ENCODE peak calls at places on chromosome 15, in nine cellular contexts. O is mesendoderm; T is CD8-positive, alpha-beta memory T cell; G is GM23248; H is sigmoid colon; N is astrocyte; L is uterus; K is cardiac muscle cell; M is right cardiac atrium. Y is an unnamed sample.

GRCh38 chr15:26451995-26452394 is 320.9 kb downstream of the GABRB3 start:
- DNase-seq in O (no peak), T (no peak), G (no peak), H (no peak), N (no peak), L (no peak), K (no peak), M (no peak), Y (no peak)

GRCh38 chr15:85667491-85668424 is 127.0 kb downstream of the KLHL25 start:
- DNase-seq in O (peak; percentile 66), T (peak; percentile 72), G (peak; percentile 98), H (no peak), N (peak; percentile 99), L (peak; percentile 80), K (peak; percentile 99), M (no peak), Y (no peak)

GRCh38 chr15:34647569-34648334 is 64.3 kb upstream of the GOLGA8B start:
- DNase-seq in O (no peak), T (no peak), G (no peak), H (no peak), N (no peak), L (no peak), K (peak; percentile 1), M (no peak), Y (no peak)

GRCh38 chr15:42608110-42608531 is 32.7 kb downstream of the STARD9 start:
- DNase-seq in O (no peak), T (peak; percentile 39), G (no peak), H (no peak), N (peak; percentile 69), L (no peak), K (peak; percentile 34), M (no peak), Y (no peak)

GRCh38 chr15:59150185-59150584 is 45.2 kb downstream of the CCNB2 start:
- DNase-seq in O (no peak), T (no peak), G (no peak), H (no peak), N (no peak), L (no peak), K (no peak), M (no peak), Y (no peak)

GRCh38 chr15:51363391-51363790 is 21.9 kb downstream of the GLDN start:
- DNase-seq in O (no peak), T (no peak), G (no peak), H (no peak), N (no peak), L (no peak), K (no peak), M (no peak), Y (no peak)

GRCh38 chr15:101156509-101157159 is 95.2 kb downstream of the CHSY1 start:
- DNase-seq in O (no peak), T (no peak), G (no peak), H (peak; percentile 45), N (peak; percentile 43), L (no peak), K (peak; percentile 20), M (no peak), Y (peak; percentile 44)

GRCh38 chr15:98773616-98774015 is 125.3 kb downstream of the IGF1R start:
- DNase-seq in O (peak; percentile 62), T (no peak), G (no peak), H (no peak), N (no peak), L (no peak), K (no peak), M (no peak), Y (no peak)

GRCh38 chr15:51869074-51869425 is 39.6 kb downstream of the TMOD3 start:
- DNase-seq in O (no peak), T (no peak), G (peak; percentile 86), H (no peak), N (peak; percentile 84), L (no peak), K (peak; percentile 68), M (no peak), Y (no peak)

GRCh38 chr15:50181983-50182232 is at the start of gene SLC27A2:
- DNase-seq in O (peak; percentile 56), T (no peak), G (no peak), H (no peak), N (no peak), L (no peak), K (peak; percentile 23), M (peak; percentile 56), Y (peak; percentile 81)

GRCh38 chr15:85756411-85757072 is 38.2 kb downstream of the KLHL25 start:
- DNase-seq in O (no peak), T (no peak), G (peak; percentile 27), H (peak; percentile 59), N (no peak), L (peak; percentile 9), K (peak; percentile 43), M (peak; percentile 53), Y (no peak)

GRCh38 chr15:22892333-22892732 is 53.9 kb downstream of the NIPA2 start:
- DNase-seq in O (peak; percentile 75), T (no peak), G (no peak), H (no peak), N (no peak), L (no peak), K (no peak), M (no peak), Y (no peak)

DNA sequence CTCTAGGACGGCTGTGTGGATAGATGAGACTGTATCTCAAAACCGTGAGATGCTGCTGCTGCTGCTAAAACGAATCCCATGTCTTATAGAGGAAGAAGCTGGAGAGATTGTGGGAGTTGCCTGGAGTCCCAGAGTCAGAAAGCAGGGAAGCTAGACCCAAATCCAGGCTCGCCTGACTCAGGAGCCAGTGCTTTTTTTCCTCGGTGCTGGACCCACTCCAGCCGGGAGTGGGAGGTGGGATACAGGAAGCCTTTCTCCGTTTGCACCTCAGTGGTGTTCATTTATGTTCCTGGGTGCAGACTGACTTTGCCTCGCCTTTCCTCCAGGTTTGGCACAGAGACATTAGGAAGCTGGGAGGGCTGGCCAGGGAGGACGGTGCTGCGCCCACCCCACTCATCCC is 150.9 kb upstream of the LINGO1 start:
- DNase-seq in O (no peak), T (no peak), G (no peak), H (no peak), N (no peak), L (no peak), K (no peak), M (no peak), Y (no peak)
- H3K27ac ChIP-seq in O (no peak overlapping the region), T (no peak overlapping the region), G (no peak overlapping the region), H (no peak overlapping the region), N (no peak overlapping the region), L (no peak overlapping the region), K (no peak overlapping the region), M (no peak overlapping the region), Y (no peak overlapping the region)

GRCh38 chr15:76339302-76340197 is 3.0 kb downstream of the ISL2 start:
- DNase-seq in O (peak; percentile 48), T (no peak), G (peak; percentile 57), H (no peak), N (peak; percentile 24), L (no peak), K (peak; percentile 48), M (no peak), Y (no peak)

GRCh38 chr15:76340198-76340801 is 3.7 kb downstream of the ISL2 start:
- DNase-seq in O (peak; percentile 44), T (no peak), G (peak; percentile 62), H (no peak), N (no peak), L (no peak), K (peak; percentile 45), M (peak; percentile 63), Y (no peak)

GRCh38 chr15:76342046-76342381 is 5.4 kb downstream of the ISL2 start:
- DNase-seq in O (peak; percentile 40), T (no peak), G (no peak), H (no peak), N (no peak), L (no peak), K (no peak), M (no peak), Y (no peak)

GRCh38 chr15:76341366-76342045 is 4.9 kb downstream of the ISL2 start:
- DNase-seq in O (peak; percentile 33), T (no peak), G (no peak), H (no peak), N (no peak), L (no peak), K (no peak), M (peak; percentile 55), Y (no peak)

GRCh38 chr15:76340802-76341365 is 4.3 kb downstream of the ISL2 start:
- DNase-seq in O (peak; percentile 75), T (peak; percentile 34), G (peak; percentile 35), H (no peak), N (no peak), L (no peak), K (no peak), M (peak; percentile 52), Y (peak; percentile 79)
- H3K27me3 ChIP-seq in O (peaks cover 69% of the 10 kb centered on the region), T (peaks cover 85% of the 10 kb centered on the region), G (peaks cover 78% of the 10 kb centered on the region), H (peaks cover 100% of the 10 kb centered on the region), N (peaks cover 96% of the 10 kb centered on the region), L (peaks cover 81% of the 10 kb centered on the region), K (peaks cover 100% of the 10 kb centered on the region), M (no peaks in the 10 kb centered on the region), Y (no peaks in the 10 kb centered on the region)

GRCh38 chr15:89338036-89338435 is 3.4 kb upstream of the POLG start:
- DNase-seq in O (no peak), T (no peak), G (no peak), H (peak; percentile 30), N (no peak), L (no peak), K (no peak), M (no peak), Y (peak; percentile 28)
- H3K4me3 ChIP-seq in O (no peak overlapping the region), T (no peak overlapping the region), G (no peak overlapping the region), H (no peak overlapping the region), N (no peak overlapping the region), L (no peak overlapping the region), K (no peak overlapping the region), M (no peak overlapping the region), Y (no peak overlapping the region)

DNA sequence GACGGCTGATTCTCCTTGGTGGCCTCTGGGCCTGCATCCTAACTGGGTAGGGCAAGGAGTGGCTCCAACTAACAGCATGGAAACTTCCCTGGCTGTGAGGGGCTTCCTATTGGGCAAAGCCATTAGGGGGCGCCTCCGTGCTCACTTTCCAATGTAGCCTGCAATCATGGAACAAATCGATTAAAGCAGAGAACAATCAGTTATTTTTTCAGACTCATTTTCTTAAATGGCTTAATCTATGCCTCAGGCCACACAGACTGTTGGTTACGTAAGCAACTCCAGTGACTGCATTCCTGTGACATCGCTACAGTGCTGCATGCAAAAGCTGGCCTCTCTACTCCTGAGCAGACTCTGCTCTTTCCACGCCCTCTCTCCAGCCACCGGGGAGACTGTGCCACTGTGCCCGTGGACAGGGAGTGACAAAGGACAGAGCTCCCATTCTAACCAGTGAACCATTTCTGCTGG is 278.9 kb downstream of the KLF13 start:
- DNase-seq in O (peak; percentile 47), T (no peak), G (peak; percentile 79), H (no peak), N (peak; percentile 21), L (no peak), K (peak; percentile 5), M (no peak), Y (no peak)
- H3K27ac ChIP-seq in O (no peak overlapping the region), T (no peak overlapping the region), G (peak overlapping the region; percentile 58), H (no peak overlapping the region), N (no peak overlapping the region), L (no peak overlapping the region), K (no peak overlapping the region), M (no peak overlapping the region), Y (no peak overlapping the region)

Y was measured in aorta.